ENCODE peak calls at places on chromosomes 6 and 20, in eight cellular contexts. V, G, M, D, S, Y, H and I are unnamed samples.

GRCh38 chr20:46129955-46130481 is 11.9 kb downstream of the CD40 start:
- DNase-seq in Y (no peak), V (no peak), M (no peak), S (peak; percentile 14), H (no peak), D (no peak), G (no peak), I (no peak)

GRCh38 chr6:387293-387694 is 4.3 kb upstream of the IRF4 start:
- DNase-seq in M (no peak), Y (no peak), H (no peak), V (no peak), G (peak; percentile 16), D (no peak), S (no peak), I (no peak)

GRCh38 chr6:149860834-149861602 is 3.1 kb downstream of the LRP11 start:
- DNase-seq in V (no peak), M (no peak), H (peak; percentile 77), Y (no peak), S (no peak), D (no peak), G (peak; percentile 23), I (no peak)

GRCh38 chr20:4604580-4604979 is 117.1 kb upstream of the PRND start:
- DNase-seq in H (no peak), S (no peak), D (no peak), G (no peak), V (no peak), Y (no peak), M (no peak), I (no peak)

GRCh38 chr20:49937023-49937929 is 1.1 kb downstream of the RNF114 start:
- DNase-seq in D (no peak), V (no peak), Y (peak; percentile 27), H (no peak), S (no peak), G (no peak), M (no peak), I (no peak)

GRCh38 chr6:21142716-21143115 is 450.8 kb upstream of the SOX4 start:
- DNase-seq in H (no peak), M (no peak), Y (no peak), V (no peak), S (no peak), D (no peak), G (no peak), I (no peak)

GRCh38 chr6:45663181-45664180 is 285.7 kb upstream of the SUPT3H start:
- DNase-seq in G (peak; percentile 33), H (no peak), D (no peak), S (no peak), Y (peak; percentile 44), V (peak; percentile 40), M (peak; percentile 36), I (no peak)

GRCh38 chr20:53778736-53779135 is 185.1 kb upstream of the ZNF217 start:
- DNase-seq in S (no peak), M (no peak), Y (no peak), G (no peak), H (no peak), V (no peak), D (no peak), I (no peak)

GRCh38 chr6:163427498-163428254 is 13.2 kb downstream of the QKI start:
- DNase-seq in S (no peak), D (peak; percentile 44), G (peak; percentile 91), V (peak; percentile 37), Y (peak; percentile 53), M (peak; percentile 12), H (no peak), I (no peak)

GRCh38 chr6:146915671-146916127 is 288.5 kb upstream of the STXBP5 start:
- DNase-seq in S (no peak), Y (no peak), V (no peak), D (no peak), G (peak; percentile 56), H (no peak), M (no peak), I (no peak)

GRCh38 chr6:31203345-31203979 is 33.0 kb upstream of the POU5F1 start:
- DNase-seq in S (no peak), Y (peak; percentile 70), D (no peak), M (no peak), H (no peak), G (peak; percentile 26), V (no peak), I (peak; percentile 54)

GRCh38 chr20:43961541-43962471 is 47.2 kb downstream of the TOX2 start:
- DNase-seq in S (no peak), D (no peak), V (no peak), G (no peak), M (no peak), Y (no peak), H (no peak), I (no peak)

GRCh38 chr6:105077592-105078463 is 102.0 kb downstream of the POPDC3 start:
- DNase-seq in G (peak; percentile 71), M (no peak), D (peak; percentile 6), Y (peak; percentile 57), V (no peak), H (no peak), S (no peak), I (peak; percentile 11)

GRCh38 chr6:38283734-38284362 is 355.9 kb downstream of the BTBD9 start:
- DNase-seq in D (no peak), S (no peak), H (no peak), M (no peak), Y (no peak), V (no peak), G (no peak), I (no peak)

GRCh38 chr20:63835031-63835858 is 4.2 kb upstream of the ZBTB46 start:
- DNase-seq in Y (peak; percentile 96), S (peak; percentile 86), D (peak; percentile 96), V (no peak), H (peak; percentile 96), G (peak; percentile 97), M (no peak), I (no peak)

GRCh38 chr6:153616506-153616905 is 422.5 kb upstream of the OPRM1 start:
- DNase-seq in V (no peak), G (no peak), S (no peak), Y (no peak), H (no peak), M (no peak), D (no peak), I (no peak)

GRCh38 chr20:5719861-5720401 is 30.3 kb upstream of the SHLD1 start:
- DNase-seq in H (no peak), M (no peak), G (peak; percentile 65), Y (no peak), D (no peak), V (no peak), S (no peak), I (no peak)

GRCh38 chr20:53611449-53611894 is 17.8 kb upstream of the ZNF217 start:
- DNase-seq in Y (peak; percentile 70), V (no peak), G (peak; percentile 97), M (no peak), D (peak; percentile 92), S (peak; percentile 56), H (peak; percentile 81), I (no peak)

GRCh38 chr6:43455034-43455747 is at the start of gene DLK2:
- DNase-seq in G (no peak), M (peak; percentile 45), S (no peak), H (no peak), V (peak; percentile 43), D (no peak), Y (peak; percentile 39), I (no peak)

GRCh38 chr20:14232650-14233049 is 104.8 kb downstream of the FLRT3 start:
- DNase-seq in H (no peak), G (no peak), D (no peak), M (no peak), S (no peak), V (no peak), Y (no peak), I (no peak)

GRCh38 chr6:121932071-121933009 is 467.1 kb upstream of the HSF2 start:
- DNase-seq in Y (peak; percentile 58), D (peak; percentile 82), S (peak; percentile 65), H (no peak), V (no peak), G (peak; percentile 68), M (no peak), I (no peak)
- H3K4me3 ChIP-seq in Y (no peak overlapping the region), D (peak overlapping the region; percentile 17), S (no peak overlapping the region), H (peak overlapping the region; percentile 20), V (no peak overlapping the region), G (no peak overlapping the region), M (no peak overlapping the region), I (no peak overlapping the region)

GRCh38 chr6:50249493-50249892 is 199.8 kb upstream of the DEFB112 start:
- DNase-seq in G (peak; percentile 0), V (no peak), S (no peak), D (peak; percentile 7), H (no peak), Y (no peak), M (no peak), I (no peak)
- H3K4me3 ChIP-seq in G (no peak overlapping the region), V (no peak overlapping the region), S (no peak overlapping the region), D (no peak overlapping the region), H (no peak overlapping the region), Y (no peak overlapping the region), M (no peak overlapping the region), I (no peak overlapping the region)

DNA sequence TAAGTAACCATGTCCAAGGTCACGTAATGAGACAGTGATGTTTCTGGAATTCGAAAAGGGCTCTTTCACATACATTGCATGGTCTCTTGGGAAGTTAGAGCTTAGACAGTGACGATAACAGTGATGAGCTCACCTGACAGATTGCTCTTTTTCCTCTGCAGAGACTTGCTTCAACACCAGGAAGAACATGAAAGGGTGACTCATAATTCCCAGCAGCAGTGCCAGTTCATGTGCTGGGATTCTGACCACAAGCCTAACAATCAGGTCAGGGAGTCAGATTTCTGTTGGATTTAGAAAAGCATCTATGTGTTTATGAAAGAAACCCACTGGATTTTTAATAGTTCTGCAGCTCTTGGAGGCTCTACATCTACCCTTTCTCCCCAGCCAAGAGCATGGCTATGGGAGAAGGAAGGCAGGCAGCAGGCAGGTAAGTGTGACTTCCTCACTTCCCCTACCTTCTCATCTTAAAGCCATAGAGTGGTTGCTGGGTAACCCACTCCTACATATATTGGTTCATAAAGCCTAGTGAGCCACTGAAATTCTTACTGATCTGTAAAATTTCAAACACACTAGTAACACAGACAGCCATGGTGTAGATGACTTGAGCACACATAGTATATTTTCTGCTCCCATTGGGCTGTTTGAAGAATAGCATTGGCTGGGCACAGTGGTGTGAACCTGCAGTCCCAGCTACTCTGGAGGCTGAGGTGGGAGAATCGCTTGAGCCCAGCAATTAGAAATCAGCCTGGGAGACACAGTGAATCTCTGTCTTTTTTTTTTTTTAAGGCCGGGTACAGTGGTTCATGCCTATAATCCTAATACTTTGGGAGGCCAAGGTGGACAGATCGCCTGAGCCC is 44.4 kb upstream of the LOC128125822 start:
- DNase-seq in D (peak; percentile 96), M (no peak), V (no peak), G (peak; percentile 92), H (no peak), S (no peak), Y (peak; percentile 87), I (no peak)
- H3K4me3 ChIP-seq in D (no peak overlapping the region), M (no peak overlapping the region), V (no peak overlapping the region), G (no peak overlapping the region), H (no peak overlapping the region), S (no peak overlapping the region), Y (no peak overlapping the region), I (no peak overlapping the region)

GRCh38 chr20:3409417-3409816 is 1.9 kb upstream of the DNAAF9 start:
- DNase-seq in V (no peak), G (no peak), H (no peak), M (no peak), Y (no peak), D (no peak), S (no peak), I (no peak)
- H3K4me3 ChIP-seq in V (no peak overlapping the region), G (no peak overlapping the region), H (no peak overlapping the region), M (no peak overlapping the region), Y (no peak overlapping the region), D (no peak overlapping the region), S (no peak overlapping the region), I (no peak overlapping the region)

GRCh38 chr20:57918546-57918945 is 208.7 kb upstream of the PMEPA1 start:
- DNase-seq in H (no peak), Y (peak; percentile 56), M (no peak), S (no peak), G (no peak), D (no peak), V (no peak), I (no peak)
- H3K4me3 ChIP-seq in H (no peak overlapping the region), Y (no peak overlapping the region), M (no peak overlapping the region), S (no peak overlapping the region), G (no peak overlapping the region), D (no peak overlapping the region), V (no peak overlapping the region), I (no peak overlapping the region)